ENCODE peak calls at places on chromosome 14, in five cellular contexts. One of them, this sample, is unnamed.

GRCh38 chr14:92651106-92651792 is 97.2 kb downstream of the LGMN start:
- DNase-seq in AG09319: no peak
- DNase-seq in EL: no peak
- DNase-seq in transverse colon: peak
- DNase-seq in HuH-7.5: no peak
- DNase-seq in this sample: no peak

GRCh38 chr14:43438056-43438455 is 1069.0 kb downstream of the FSCB start:
- DNase-seq in AG09319: no peak
- DNase-seq in EL: no peak
- DNase-seq in transverse colon: no peak
- DNase-seq in HuH-7.5: no peak
- DNase-seq in this sample: no peak

GRCh38 chr14:100645200-100645985 is 58.2 kb upstream of the BEGAIN start:
- DNase-seq in transverse colon: peak
- DNase-seq in HuH-7.5: peak
- DNase-seq in EL: peak
- DNase-seq in AG09319: peak
- DNase-seq in this sample: peak

GRCh38 chr14:77124345-77125274 is 17.0 kb downstream of the ZDHHC22 start:
- DNase-seq in AG09319: no peak
- DNase-seq in HuH-7.5: peak
- DNase-seq in transverse colon: peak
- DNase-seq in EL: peak
- DNase-seq in this sample: peak

GRCh38 chr14:78762331-78762730 is 592.2 kb downstream of the NRXN3 start:
- DNase-seq in HuH-7.5: no peak
- DNase-seq in transverse colon: no peak
- DNase-seq in EL: no peak
- DNase-seq in AG09319: no peak
- DNase-seq in this sample: no peak

GRCh38 chr14:65664436-65664835 is 251.9 kb downstream of the FUT8 start:
- DNase-seq in HuH-7.5: no peak
- DNase-seq in EL: no peak
- DNase-seq in transverse colon: no peak
- DNase-seq in AG09319: no peak
- DNase-seq in this sample: no peak

GRCh38 chr14:62711351-62712023 is 333.8 kb downstream of the KCNH5 start:
- DNase-seq in AG09319: no peak
- DNase-seq in transverse colon: no peak
- DNase-seq in HuH-7.5: no peak
- DNase-seq in EL: no peak
- DNase-seq in this sample: no peak

GRCh38 chr14:104361921-104362681 is 217.5 kb upstream of the C14orf180 start:
- DNase-seq in AG09319: no peak
- DNase-seq in transverse colon: no peak
- DNase-seq in HuH-7.5: no peak
- DNase-seq in EL: no peak
- DNase-seq in this sample: no peak